ENCODE peak calls at places on chromosome 10, in five cellular contexts. One of them, this sample, is unnamed.

GRCh38 chr10:72503241-72503640 is 122.6 kb downstream of the MICU1 start:
- DNase-seq in fibroblast of lung: peak; percentile 73
- DNase-seq in Ammon's horn: no peak
- DNase-seq in NCI-H774: no peak
- DNase-seq in GM12865: no peak
- DNase-seq in this sample: no peak

GRCh38 chr10:89301721-89302445 is at the start of gene IFIT2:
- DNase-seq in fibroblast of lung: peak; percentile 77
- DNase-seq in Ammon's horn: peak; percentile 76
- DNase-seq in NCI-H774: no peak
- DNase-seq in GM12865: peak; percentile 75
- DNase-seq in this sample: no peak

GRCh38 chr10:49749556-49750491 is 12.3 kb downstream of the OGDHL start:
- DNase-seq in fibroblast of lung: no peak
- DNase-seq in Ammon's horn: no peak
- DNase-seq in NCI-H774: no peak
- DNase-seq in GM12865: no peak
- DNase-seq in this sample: peak; percentile 15

GRCh38 chr10:107163904-107164861 is at the start of gene SORCS1:
- DNase-seq in fibroblast of lung: peak; percentile 7
- DNase-seq in Ammon's horn: peak; percentile 36
- DNase-seq in NCI-H774: no peak
- DNase-seq in GM12865: no peak
- DNase-seq in this sample: peak; percentile 60

GRCh38 chr10:130812381-130813148 is 499.0 kb downstream of the TCERG1L start:
- DNase-seq in fibroblast of lung: no peak
- DNase-seq in Ammon's horn: no peak
- DNase-seq in NCI-H774: no peak
- DNase-seq in GM12865: no peak
- DNase-seq in this sample: no peak

GRCh38 chr10:99537381-99538286 is 4.9 kb downstream of the NKX2-3 start:
- DNase-seq in fibroblast of lung: no peak
- DNase-seq in Ammon's horn: no peak
- DNase-seq in NCI-H774: no peak
- DNase-seq in GM12865: no peak
- DNase-seq in this sample: peak; percentile 72

GRCh38 chr10:132845041-132845551 is 59.1 kb upstream of the NKX6-2 start:
- DNase-seq in fibroblast of lung: no peak
- DNase-seq in Ammon's horn: no peak
- DNase-seq in NCI-H774: no peak
- DNase-seq in GM12865: no peak
- DNase-seq in this sample: no peak

GRCh38 chr10:128064615-128065580 is 61.3 kb downstream of the MKI67 start:
- DNase-seq in fibroblast of lung: peak; percentile 93
- DNase-seq in Ammon's horn: peak; percentile 88
- DNase-seq in NCI-H774: no peak
- DNase-seq in GM12865: peak; percentile 72
- DNase-seq in this sample: no peak

GRCh38 chr10:93073539-93074136 is at the start of gene CYP26A1:
- DNase-seq in fibroblast of lung: no peak
- DNase-seq in Ammon's horn: no peak
- DNase-seq in NCI-H774: no peak
- DNase-seq in GM12865: no peak
- DNase-seq in this sample: peak; percentile 62

GRCh38 chr10:28375399-28376354 is 72.8 kb upstream of the MPP7 start:
- DNase-seq in fibroblast of lung: peak; percentile 85
- DNase-seq in Ammon's horn: no peak
- DNase-seq in NCI-H774: no peak
- DNase-seq in GM12865: no peak
- DNase-seq in this sample: no peak

GRCh38 chr10:59694936-59695335 is 14.7 kb downstream of the SLC16A9 start:
- DNase-seq in fibroblast of lung: no peak
- DNase-seq in Ammon's horn: no peak
- DNase-seq in NCI-H774: no peak
- DNase-seq in GM12865: no peak
- DNase-seq in this sample: no peak

GRCh38 chr10:55627526-55628170 is 733.4 kb downstream of the ZWINT start:
- DNase-seq in fibroblast of lung: peak; percentile 7
- DNase-seq in Ammon's horn: peak; percentile 12
- DNase-seq in NCI-H774: no peak
- DNase-seq in GM12865: no peak
- DNase-seq in this sample: peak; percentile 64

GRCh38 chr10:133087679-133088523 is at the start of gene ADGRA1:
- DNase-seq in fibroblast of lung: no peak
- DNase-seq in Ammon's horn: peak; percentile 62
- DNase-seq in NCI-H774: no peak
- DNase-seq in GM12865: no peak
- DNase-seq in this sample: peak; percentile 67

GRCh38 chr10:101301111-101301731 is 52.7 kb upstream of the BTRC start:
- DNase-seq in fibroblast of lung: no peak
- DNase-seq in Ammon's horn: no peak
- DNase-seq in NCI-H774: peak; percentile 10
- DNase-seq in GM12865: peak; percentile 53
- DNase-seq in this sample: peak; percentile 75

GRCh38 chr10:76185476-76186255 is 754.2 kb downstream of the LRMDA start:
- DNase-seq in fibroblast of lung: no peak
- DNase-seq in Ammon's horn: no peak
- DNase-seq in NCI-H774: no peak
- DNase-seq in GM12865: no peak
- DNase-seq in this sample: no peak

GRCh38 chr10:17001297-17001744 is 128.3 kb downstream of the CUBN start:
- DNase-seq in fibroblast of lung: peak; percentile 50
- DNase-seq in Ammon's horn: no peak
- DNase-seq in NCI-H774: no peak
- DNase-seq in GM12865: no peak
- DNase-seq in this sample: no peak

GRCh38 chr10:131575877-131576276 is 264.4 kb upstream of the TCERG1L start:
- DNase-seq in fibroblast of lung: no peak
- DNase-seq in Ammon's horn: no peak
- DNase-seq in NCI-H774: no peak
- DNase-seq in GM12865: no peak
- DNase-seq in this sample: no peak

GRCh38 chr10:63628526-63629362 is 107.5 kb downstream of the REEP3 start:
- DNase-seq in fibroblast of lung: peak; percentile 46
- DNase-seq in Ammon's horn: peak; percentile 90
- DNase-seq in NCI-H774: peak; percentile 94
- DNase-seq in GM12865: peak; percentile 89
- DNase-seq in this sample: peak; percentile 53

GRCh38 chr10:95873651-95874050 is 34.1 kb upstream of the CC2D2B start:
- DNase-seq in fibroblast of lung: no peak
- DNase-seq in Ammon's horn: no peak
- DNase-seq in NCI-H774: no peak
- DNase-seq in GM12865: no peak
- DNase-seq in this sample: no peak

GRCh38 chr10:13767721-13768178 is 181.0 kb downstream of the PRPF18 start:
- DNase-seq in fibroblast of lung: no peak
- DNase-seq in Ammon's horn: no peak
- DNase-seq in NCI-H774: no peak
- DNase-seq in GM12865: no peak
- DNase-seq in this sample: no peak

GRCh38 chr10:60818134-60818770 is 40.0 kb downstream of the CDK1 start:
- DNase-seq in fibroblast of lung: peak; percentile 91
- DNase-seq in Ammon's horn: no peak
- DNase-seq in NCI-H774: no peak
- DNase-seq in GM12865: no peak
- DNase-seq in this sample: no peak

GRCh38 chr10:29862926-29863614 is 196.3 kb downstream of the JCAD start:
- DNase-seq in fibroblast of lung: peak; percentile 98
- DNase-seq in Ammon's horn: no peak
- DNase-seq in NCI-H774: peak; percentile 51
- DNase-seq in GM12865: no peak
- DNase-seq in this sample: no peak

GRCh38 chr10:107894521-107894920 is 730.0 kb upstream of the SORCS1 start:
- DNase-seq in fibroblast of lung: no peak
- DNase-seq in Ammon's horn: peak; percentile 47
- DNase-seq in NCI-H774: no peak
- DNase-seq in GM12865: peak; percentile 62
- DNase-seq in this sample: no peak

GRCh38 chr10:73969224-73969811 is 28.6 kb upstream of the VCL start:
- DNase-seq in fibroblast of lung: no peak
- DNase-seq in Ammon's horn: no peak
- DNase-seq in NCI-H774: no peak
- DNase-seq in GM12865: no peak
- DNase-seq in this sample: no peak

GRCh38 chr10:26944261-26944882 is 83.6 kb upstream of the ABI1 start:
- DNase-seq in fibroblast of lung: no peak
- DNase-seq in Ammon's horn: no peak
- DNase-seq in NCI-H774: no peak
- DNase-seq in GM12865: no peak
- DNase-seq in this sample: no peak

GRCh38 chr10:50334273-50334672 is 83.0 kb upstream of the ASAH2 start:
- DNase-seq in fibroblast of lung: peak; percentile 14
- DNase-seq in Ammon's horn: no peak
- DNase-seq in NCI-H774: no peak
- DNase-seq in GM12865: no peak
- DNase-seq in this sample: no peak

GRCh38 chr10:71573562-71574300 is 145.8 kb downstream of the C10orf105 start:
- DNase-seq in fibroblast of lung: no peak
- DNase-seq in Ammon's horn: no peak
- DNase-seq in NCI-H774: no peak
- DNase-seq in GM12865: no peak
- DNase-seq in this sample: no peak

GRCh38 chr10:79406683-79407396 is 38.6 kb downstream of the ZCCHC24 start:
- DNase-seq in fibroblast of lung: no peak
- DNase-seq in Ammon's horn: no peak
- DNase-seq in NCI-H774: no peak
- DNase-seq in GM12865: no peak
- DNase-seq in this sample: no peak

GRCh38 chr10:100232101-100232500 is 2.7 kb upstream of the CHUK start:
- DNase-seq in fibroblast of lung: no peak
- DNase-seq in Ammon's horn: no peak
- DNase-seq in NCI-H774: no peak
- DNase-seq in GM12865: no peak
- DNase-seq in this sample: no peak

GRCh38 chr10:7515549-7515948 is 104.7 kb upstream of the SFMBT2 start:
- DNase-seq in fibroblast of lung: no peak
- DNase-seq in Ammon's horn: no peak
- DNase-seq in NCI-H774: no peak
- DNase-seq in GM12865: no peak
- DNase-seq in this sample: no peak

GRCh38 chr10:62961951-62962523 is 145.9 kb upstream of the EGR2 start:
- DNase-seq in fibroblast of lung: peak; percentile 34
- DNase-seq in Ammon's horn: peak; percentile 16
- DNase-seq in NCI-H774: no peak
- DNase-seq in GM12865: no peak
- DNase-seq in this sample: no peak

GRCh38 chr10:53314856-53315255 is 542.3 kb upstream of the MBL2 start:
- DNase-seq in fibroblast of lung: peak; percentile 98
- DNase-seq in Ammon's horn: no peak
- DNase-seq in NCI-H774: no peak
- DNase-seq in GM12865: no peak
- DNase-seq in this sample: no peak

GRCh38 chr10:4820804-4821401 is 5.1 kb upstream of the AKR1E2 start:
- DNase-seq in fibroblast of lung: peak; percentile 40
- DNase-seq in Ammon's horn: peak; percentile 64
- DNase-seq in NCI-H774: no peak
- DNase-seq in GM12865: no peak
- DNase-seq in this sample: no peak

GRCh38 chr10:122348512-122348911 is 26.0 kb upstream of the PLEKHA1 start:
- DNase-seq in fibroblast of lung: peak; percentile 61
- DNase-seq in Ammon's horn: no peak
- DNase-seq in NCI-H774: no peak
- DNase-seq in GM12865: peak; percentile 7
- DNase-seq in this sample: no peak

GRCh38 chr10:74328388-74328787 is 177.4 kb downstream of the ADK start:
- DNase-seq in fibroblast of lung: peak; percentile 27
- DNase-seq in Ammon's horn: peak; percentile 10
- DNase-seq in NCI-H774: no peak
- DNase-seq in GM12865: no peak
- DNase-seq in this sample: no peak

GRCh38 chr10:118667732-118668131 is 72.3 kb upstream of the PRLHR start:
- DNase-seq in fibroblast of lung: no peak
- DNase-seq in Ammon's horn: no peak
- DNase-seq in NCI-H774: no peak
- DNase-seq in GM12865: no peak
- DNase-seq in this sample: no peak

GRCh38 chr10:114347191-114347739 is 57.0 kb downstream of the AFAP1L2 start:
- DNase-seq in fibroblast of lung: peak; percentile 23
- DNase-seq in Ammon's horn: no peak
- DNase-seq in NCI-H774: no peak
- DNase-seq in GM12865: peak; percentile 21
- DNase-seq in this sample: no peak

GRCh38 chr10:102701796-102702195 is 12.4 kb downstream of the ARL3 start:
- DNase-seq in fibroblast of lung: no peak
- DNase-seq in Ammon's horn: no peak
- DNase-seq in NCI-H774: no peak
- DNase-seq in GM12865: no peak
- DNase-seq in this sample: no peak

GRCh38 chr10:8323443-8324054 is 269.1 kb downstream of the GATA3 start:
- DNase-seq in fibroblast of lung: no peak
- DNase-seq in Ammon's horn: no peak
- DNase-seq in NCI-H774: no peak
- DNase-seq in GM12865: no peak
- DNase-seq in this sample: no peak

This sample was measured in H9.